ENCODE peak calls at places on chromosomes 11 and 22, in eight cellular contexts. J, F, I, T, U, C, H and Z are unnamed samples.

GRCh38 chr11:75492181-75492820 is 33.4 kb downstream of the GDPD5 start:
- DNase-seq in J (no peak), F (no peak), I (no peak), T (peak), U (no peak), C (no peak), H (peak), Z (peak)

GRCh38 chr11:877565-877964 is 33.0 kb downstream of the CHID1 start:
- DNase-seq in J (no peak), F (no peak), I (no peak), T (no peak), U (no peak), C (no peak), H (no peak), Z (no peak)

GRCh38 chr11:70517996-70518907 is 119.9 kb downstream of the CTTN start:
- DNase-seq in J (peak), F (peak), I (no peak), T (no peak), U (peak), C (no peak), H (peak), Z (no peak)

GRCh38 chr11:61129608-61130523 is 27.6 kb downstream of the CD5 start:
- DNase-seq in J (peak), F (peak), I (peak), T (peak), U (peak), C (peak), H (peak), Z (no peak)

GRCh38 chr11:119318240-119319135 is 1.6 kb upstream of the MCAM start:
- DNase-seq in J (no peak), F (peak), I (no peak), T (no peak), U (peak), C (peak), H (peak), Z (no peak)

GRCh38 chr22:29002603-29003002 is 59.0 kb downstream of the C22orf31 start:
- DNase-seq in J (no peak), F (no peak), I (no peak), T (no peak), U (no peak), C (no peak), H (no peak), Z (no peak)

GRCh38 chr11:123195182-123196059 is at the start of gene CLMP:
- DNase-seq in J (peak), F (no peak), I (peak), T (peak), U (peak), C (no peak), H (peak), Z (no peak)

GRCh38 chr22:36323182-36323854 is 64.4 kb downstream of the MYH9 start:
- DNase-seq in J (no peak), F (peak), I (peak), T (no peak), U (peak), C (peak), H (peak), Z (no peak)

GRCh38 chr11:123111465-123111864 is 49.5 kb upstream of the HSPA8 start:
- DNase-seq in J (peak), F (no peak), I (no peak), T (no peak), U (peak), C (no peak), H (peak), Z (peak)

GRCh38 chr11:118109231-118109630 is 22.5 kb upstream of the SMIM35 start:
- DNase-seq in J (peak), F (no peak), I (no peak), T (no peak), U (peak), C (no peak), H (peak), Z (no peak)

GRCh38 chr11:33941637-33942160 is 49.8 kb upstream of the LMO2 start:
- DNase-seq in J (no peak), F (peak), I (no peak), T (no peak), U (peak), C (no peak), H (peak), Z (no peak)

GRCh38 chr11:16987205-16987568 is 27.0 kb downstream of the PLEKHA7 start:
- DNase-seq in J (no peak), F (no peak), I (peak), T (no peak), U (no peak), C (no peak), H (no peak), Z (no peak)

GRCh38 chr11:104095791-104096190 is 59.4 kb downstream of the DDI1 start:
- DNase-seq in J (no peak), F (no peak), I (no peak), T (no peak), U (peak), C (no peak), H (no peak), Z (no peak)

GRCh38 chr11:126414615-126415014 is 59.1 kb downstream of the ST3GAL4 start:
- DNase-seq in J (no peak), F (no peak), I (no peak), T (no peak), U (no peak), C (peak), H (no peak), Z (no peak)

GRCh38 chr11:6223854-6224253 is 10.6 kb downstream of the FHIP1B start:
- DNase-seq in J (no peak), F (no peak), I (no peak), T (no peak), U (no peak), C (no peak), H (no peak), Z (no peak)

GRCh38 chr11:61976420-61976800 is 9.0 kb upstream of the FTH1 start:
- DNase-seq in J (no peak), F (no peak), I (no peak), T (peak), U (no peak), C (no peak), H (no peak), Z (no peak)

GRCh38 chr11:71418643-71419042 is 29.6 kb downstream of the DHCR7 start:
- DNase-seq in J (no peak), F (no peak), I (no peak), T (no peak), U (no peak), C (peak), H (no peak), Z (no peak)

GRCh38 chr11:20088368-20089260 is 71.7 kb downstream of the DBX1 start:
- DNase-seq in J (no peak), F (no peak), I (no peak), T (no peak), U (peak), C (no peak), H (peak), Z (no peak)

GRCh38 chr11:71082454-71082853 is 169.9 kb downstream of the SHANK2 start:
- DNase-seq in J (no peak), F (no peak), I (no peak), T (no peak), U (no peak), C (no peak), H (no peak), Z (no peak)

GRCh38 chr22:38655532-38656255 is 498 bp downstream of the FAM227A start:
- DNase-seq in J (no peak), F (peak), I (no peak), T (no peak), U (peak), C (no peak), H (peak), Z (no peak)

GRCh38 chr11:69834811-69835800 is 15.9 kb upstream of the FGF3 start:
- DNase-seq in J (no peak), F (no peak), I (no peak), T (no peak), U (no peak), C (no peak), H (no peak), Z (no peak)

GRCh38 chr11:35288311-35288710 is 131.0 kb downstream of the SLC1A2 start:
- DNase-seq in J (no peak), F (no peak), I (no peak), T (no peak), U (no peak), C (no peak), H (no peak), Z (no peak)

GRCh38 chr22:38131399-38131798 is 20.9 kb upstream of the BAIAP2L2 start:
- DNase-seq in J (no peak), F (no peak), I (no peak), T (no peak), U (peak), C (no peak), H (no peak), Z (no peak)

GRCh38 chr22:46058591-46059519 is 81.9 kb upstream of the WNT7B start:
- DNase-seq in J (no peak), F (no peak), I (no peak), T (peak), U (peak), C (no peak), H (no peak), Z (no peak)

GRCh38 chr11:120547871-120548681 is 36.5 kb downstream of the GRIK4 start:
- DNase-seq in J (peak), F (peak), I (peak), T (no peak), U (peak), C (peak), H (peak), Z (no peak)